ENCODE peak calls at places on chromosomes 4 and X, in six cellular contexts. Q is SK-N-SH, Y is HCT116, G is neural progenitor cell, D is PC-3, B is MM.1S. K is an unnamed sample.

GRCh38 chrX:13373807-13374187 is 53.9 kb upstream of the ATXN3L start:
- DNase-seq in B (no peak), G (no peak), Y (no peak), D (no peak), Q (no peak), K (peak)

GRCh38 chrX:44474410-44474809 is 68.2 kb downstream of the FUNDC1 start:
- DNase-seq in Q (no peak), G (no peak), D (peak), Y (no peak), B (no peak), K (peak)

GRCh38 chr4:171067422-171067821 is 745.8 kb upstream of the GALNTL6 start:
- DNase-seq in G (no peak), Y (no peak), B (peak), D (no peak), Q (no peak), K (no peak)

GRCh38 chrX:2692221-2693122 is 1.4 kb downstream of the CD99 start:
- DNase-seq in D (peak), B (no peak), Y (no peak), Q (peak), G (peak), K (peak)

GRCh38 chrX:100484971-100485370 is 74.9 kb upstream of the PCDH19 start:
- DNase-seq in D (no peak), B (no peak), G (no peak), Q (no peak), Y (no peak), K (no peak)

GRCh38 chr4:145818001-145818400 is 120.6 kb downstream of the ZNF827 start:
- DNase-seq in D (no peak), Y (no peak), G (no peak), B (no peak), Q (no peak), K (no peak)

GRCh38 chrX:82087699-82088098 is 885.8 kb downstream of the SH3BGRL start:
- DNase-seq in B (peak), G (no peak), D (no peak), Q (no peak), Y (no peak), K (no peak)

GRCh38 chr4:85496146-85496849 is 21.3 kb downstream of the ARHGAP24 start:
- DNase-seq in Q (no peak), Y (no peak), B (no peak), D (peak), G (no peak), K (peak)

GRCh38 chr4:7366180-7366957 is 68.4 kb downstream of the PSAPL1 start:
- DNase-seq in Y (no peak), Q (peak), B (no peak), D (no peak), G (peak), K (no peak)

GRCh38 chr4:76342191-76342590 is 35.7 kb downstream of the STBD1 start:
- DNase-seq in B (no peak), G (no peak), D (no peak), Y (no peak), Q (no peak), K (no peak)

GRCh38 chrX:32281853-32282252 is 929.5 kb downstream of the DMD start:
- DNase-seq in Q (no peak), Y (no peak), G (no peak), D (no peak), B (no peak), K (no peak)

GRCh38 chrX:41491267-41492004 is 44.3 kb downstream of the NYX start:
- DNase-seq in Y (peak), G (peak), Q (no peak), D (peak), B (no peak), K (peak)

GRCh38 chr4:39942507-39942906 is 35.2 kb downstream of the PDS5A start:
- DNase-seq in Y (no peak), Q (no peak), G (no peak), D (no peak), B (no peak), K (no peak)

GRCh38 chrX:15714529-15714928 is 23.5 kb upstream of the CA5B start:
- DNase-seq in D (peak), Q (no peak), B (no peak), G (no peak), Y (no peak), K (no peak)

GRCh38 chrX:154605566-154605965 is 13.5 kb downstream of the CTAG1B start:
- DNase-seq in D (no peak), Q (no peak), B (no peak), Y (no peak), G (no peak), K (no peak)

GRCh38 chr4:78654809-78655208 is 103.2 kb downstream of the ANXA3 start:
- DNase-seq in Y (no peak), Q (no peak), B (no peak), D (no peak), G (no peak), K (peak)

GRCh38 chrX:120718969-120719368 is 89.1 kb upstream of the C1GALT1C1 start:
- DNase-seq in B (no peak), Y (no peak), D (peak), G (no peak), Q (no peak), K (peak)

GRCh38 chrX:103063191-103063845 is 653 bp downstream of the BEX1 start:
- DNase-seq in Y (no peak), Q (peak), G (peak), D (peak), B (peak), K (peak)

GRCh38 chr4:188941524-188942109 is 802.4 kb downstream of the TRIML1 start:
- DNase-seq in G (no peak), B (no peak), Y (peak), D (peak), Q (no peak), K (peak)

GRCh38 chrX:69136546-69137331 is 28.5 kb downstream of the PJA1 start:
- DNase-seq in B (no peak), Y (no peak), D (no peak), Q (no peak), G (peak), K (no peak)

GRCh38 chr4:48962636-48963035 is 23.4 kb upstream of the CWH43 start:
- DNase-seq in B (no peak), D (no peak), G (no peak), Q (no peak), Y (no peak), K (no peak)

GRCh38 chr4:123443401-123444297 is 47.1 kb downstream of the SPRY1 start:
- DNase-seq in Q (peak), B (no peak), G (peak), D (no peak), Y (no peak), K (no peak)

GRCh38 chr4:61373901-61374611 is 173.9 kb downstream of the ADGRL3 start:
- DNase-seq in Y (no peak), G (no peak), B (no peak), Q (no peak), D (peak), K (no peak)

GRCh38 chr4:56863441-56864129 is 42.1 kb upstream of the SPINK2 start:
- DNase-seq in Y (no peak), B (no peak), D (no peak), G (no peak), Q (no peak), K (peak)

GRCh38 chr4:9984621-9985020 is 36.7 kb downstream of the SLC2A9 start:
- DNase-seq in Y (no peak), D (no peak), G (no peak), B (no peak), Q (no peak), K (no peak)

GRCh38 chr4:185204238-185204910 is 574 bp upstream of the CFAP97 start:
- DNase-seq in G (no peak), D (peak), Y (no peak), B (peak), Q (no peak), K (peak)

GRCh38 chrX:51837926-51838325 is 55.5 kb upstream of the MAGED1 start:
- DNase-seq in D (no peak), G (no peak), B (no peak), Q (peak), Y (no peak), K (peak)

GRCh38 chr4:150010525-150011126 is 67.6 kb upstream of the DCLK2 start:
- DNase-seq in G (peak), Y (peak), B (peak), D (peak), Q (peak), K (peak)

GRCh38 chr4:139367421-139368090 is 65.3 kb upstream of the NDUFC1 start:
- DNase-seq in Q (no peak), D (peak), G (no peak), Y (no peak), B (no peak), K (peak)

GRCh38 chrX:123731987-123732678 is 719 bp downstream of the THOC2 start:
- DNase-seq in Y (no peak), D (peak), B (no peak), G (peak), Q (peak), K (peak)

GRCh38 chr4:158538176-158538575 is 16.5 kb downstream of the RXFP1 start:
- DNase-seq in B (no peak), Q (no peak), D (no peak), Y (no peak), G (no peak), K (peak)

GRCh38 chr4:158532556-158533231 is 11.0 kb downstream of the RXFP1 start:
- DNase-seq in D (no peak), Q (no peak), Y (no peak), G (no peak), B (no peak), K (no peak)

GRCh38 chr4:158535130-158535614 is 13.5 kb downstream of the RXFP1 start:
- DNase-seq in B (peak), D (peak), G (no peak), Q (no peak), Y (peak), K (peak)

GRCh38 chr4:158536833-158537232 is 15.2 kb downstream of the RXFP1 start:
- DNase-seq in Y (no peak), D (no peak), Q (no peak), G (no peak), B (no peak), K (no peak)

DNA sequence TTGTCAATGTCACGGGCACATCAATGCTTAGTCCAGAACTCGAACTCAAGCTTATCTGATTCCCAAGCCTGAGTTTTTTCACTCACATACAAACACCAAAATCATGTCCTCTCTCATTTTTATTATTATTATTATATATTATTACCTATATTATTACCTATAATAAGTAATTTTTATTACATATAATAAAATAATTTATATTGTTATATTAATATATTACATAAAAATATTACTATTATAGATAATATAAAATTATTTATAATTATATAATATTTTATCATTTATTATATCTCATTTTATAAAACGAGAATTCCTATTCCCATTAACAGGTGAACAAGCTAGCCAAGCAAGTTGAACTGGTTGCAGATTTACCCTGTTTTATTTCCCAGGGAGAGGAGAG is 13.0 kb downstream of the RXFP1 start:
- DNase-seq in Q (no peak), G (no peak), B (no peak), Y (no peak), D (no peak), K (no peak)
- TF ChIP-seq EZH2phosphoT487 in Q (no peak), G (no peak), B (no peak), Y (no peak), D (no peak), K (no peak)

GRCh38 chr4:101355246-101355645 is 7.9 kb upstream of the PPP3CA start:
- DNase-seq in D (no peak), Q (no peak), B (peak), G (no peak), Y (no peak), K (no peak)
- H3K9ac ChIP-seq in D (peak), Q (no peak), B (no peak), G (no peak), Y (peak), K (no peak)

DNA sequence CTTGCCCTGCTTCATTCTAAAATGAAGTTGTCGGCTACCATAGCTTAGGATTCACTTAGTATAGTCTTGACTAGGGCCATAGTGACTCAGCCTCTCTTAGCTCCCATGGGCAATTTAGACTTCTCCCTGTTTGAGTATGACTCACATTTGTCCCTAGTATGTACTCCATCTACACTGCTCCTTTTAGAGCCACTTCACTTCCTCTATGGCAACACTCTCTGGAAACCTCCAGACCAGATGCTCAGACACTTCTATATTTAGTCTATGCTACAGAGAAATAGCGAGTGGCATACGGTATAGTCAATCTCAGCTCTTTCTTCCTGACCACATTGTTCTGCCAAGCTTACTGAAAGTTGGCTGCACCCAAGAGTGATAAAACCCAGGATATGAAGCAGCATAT is 11.2 kb downstream of the MEPE start:
- DNase-seq in Q (no peak), G (no peak), D (peak), B (peak), Y (no peak), K (peak)
- TF ChIP-seq EZH2phosphoT487 in Q (no peak), G (no peak), D (no peak), B (no peak), Y (no peak), K (no peak)

GRCh38 chr4:30716671-30717207 is 3.4 kb upstream of the PCDH7 start:
- DNase-seq in G (no peak), Y (no peak), D (peak), Q (no peak), B (peak), K (peak)
- H3K9ac ChIP-seq in G (no peak), Y (peak), D (no peak), Q (no peak), B (peak), K (no peak)

DNA sequence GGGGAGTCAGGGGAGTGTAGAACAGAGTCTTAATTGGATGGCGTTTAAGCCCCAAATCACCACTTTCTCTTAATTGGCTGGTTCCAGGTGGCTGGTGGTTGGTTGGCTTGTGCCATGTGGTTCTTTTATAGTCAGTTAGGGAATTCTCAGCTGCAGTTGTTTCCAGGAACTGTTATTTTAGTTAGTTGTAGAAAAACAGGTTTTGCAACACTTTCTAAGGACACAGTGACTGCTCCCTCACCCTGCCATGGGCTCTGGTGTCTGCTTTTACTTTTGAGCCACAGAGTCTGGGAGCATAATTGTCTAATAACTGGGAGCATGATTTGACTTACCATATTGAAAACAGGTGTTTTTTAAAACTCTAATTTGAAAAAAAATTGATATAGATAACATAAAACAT is 75.8 kb upstream of the PCDH18 start:
- DNase-seq in Y (no peak), Q (no peak), D (peak), G (no peak), B (no peak), K (no peak)
- TF ChIP-seq EZH2phosphoT487 in Y (no peak), Q (no peak), D (no peak), G (no peak), B (no peak), K (no peak)

GRCh38 chr4:3043272-3044020 is 30.9 kb downstream of the HTT-AS start:
- DNase-seq in B (no peak), Y (no peak), G (no peak), D (no peak), Q (no peak), K (no peak)

GRCh38 chr4:3040447-3041191 is 33.7 kb downstream of the HTT-AS start:
- DNase-seq in G (no peak), Y (no peak), Q (no peak), B (peak), D (no peak), K (no peak)

GRCh38 chr4:3039706-3040366 is 34.5 kb downstream of the HTT-AS start:
- DNase-seq in B (no peak), Q (no peak), Y (no peak), D (no peak), G (no peak), K (no peak)

GRCh38 chr4:3042226-3042625 is 32.1 kb downstream of the HTT-AS start:
- DNase-seq in D (no peak), Y (no peak), B (no peak), Q (no peak), G (no peak), K (no peak)

DNA sequence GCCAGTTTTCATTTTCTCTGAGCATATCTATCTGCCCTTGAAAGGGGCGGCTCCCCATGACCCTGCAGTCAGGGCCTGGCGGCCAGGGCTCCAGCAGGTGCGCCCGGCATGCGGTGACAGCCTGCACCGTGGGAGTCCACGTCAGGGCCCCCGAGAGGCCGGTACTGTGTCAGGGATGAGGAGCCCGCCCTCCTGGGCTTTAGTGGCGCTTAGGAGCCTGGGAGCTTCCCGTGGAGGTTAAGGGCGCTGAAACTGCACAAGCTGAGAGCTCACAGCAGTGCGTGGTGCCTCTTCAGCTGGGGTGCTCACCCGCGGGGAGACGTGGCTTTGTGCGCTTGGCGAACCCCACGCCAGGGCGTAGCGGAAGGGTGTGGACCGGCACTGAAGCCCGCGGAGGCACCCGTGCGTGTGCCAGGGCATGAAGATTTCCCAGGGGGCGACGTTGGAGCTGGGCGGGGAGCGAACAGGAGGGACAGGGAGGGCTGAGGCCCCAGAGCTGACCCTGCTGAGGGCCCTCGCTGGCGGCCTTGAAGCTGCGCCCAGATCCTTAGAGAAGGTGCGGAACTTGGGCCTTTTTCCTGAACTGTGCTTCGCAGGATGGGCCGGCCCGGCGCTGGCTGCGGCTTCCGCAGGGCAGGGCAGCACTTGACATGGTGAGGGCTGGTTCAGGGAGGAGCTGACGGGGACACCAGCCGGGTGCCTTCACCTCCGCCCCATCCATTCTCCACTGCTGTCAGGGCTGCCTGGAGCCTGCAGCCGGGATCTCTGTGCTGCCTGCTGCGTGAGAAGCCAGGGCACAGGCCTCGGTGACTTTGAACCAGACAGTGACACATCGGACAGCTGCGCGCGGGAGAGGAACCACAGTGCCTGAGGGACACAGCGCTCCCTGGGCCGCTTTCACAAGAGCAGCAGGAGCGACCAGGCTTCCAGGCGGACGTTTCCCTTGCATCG is 32.9 kb downstream of the HTT-AS start:
- DNase-seq in Q (peak), Y (no peak), B (peak), D (peak), G (no peak), K (peak)
- H3K9ac ChIP-seq in Q (no peak), Y (no peak), B (peak), D (peak), G (no peak), K (peak)

GRCh38 chr4:24282446-24282845 is 301.9 kb downstream of the DHX15 start:
- DNase-seq in Y (no peak), D (no peak), B (no peak), Q (no peak), G (no peak), K (no peak)
- TF ChIP-seq EZH2phosphoT487 in Y (no peak), D (no peak), B (no peak), Q (no peak), G (no peak), K (no peak)

DNA sequence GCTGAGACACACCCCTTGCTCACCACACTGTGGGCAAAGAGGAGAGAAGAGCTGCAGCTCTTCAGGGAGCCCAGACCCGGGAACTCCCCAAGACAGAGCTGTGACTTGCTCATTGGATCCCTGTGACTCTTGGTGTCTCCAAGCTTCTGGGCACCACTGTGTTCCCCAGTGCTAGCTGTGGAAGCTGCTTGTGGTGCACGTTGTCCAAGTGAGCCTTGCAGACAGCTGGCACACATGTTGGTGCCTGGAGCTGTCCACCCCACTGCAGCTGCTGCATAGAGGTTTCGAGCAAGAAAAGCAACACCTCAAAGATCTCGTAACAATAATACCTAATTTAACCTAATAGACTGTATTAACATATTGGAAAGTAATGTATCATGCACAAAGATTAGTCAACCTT is 1089.3 kb downstream of the PCDH18 start:
- DNase-seq in Q (no peak), G (no peak), B (no peak), Y (no peak), D (no peak), K (no peak)
- H3K9ac ChIP-seq in Q (no peak), G (no peak), B (no peak), Y (no peak), D (no peak), K (no peak)

DNA sequence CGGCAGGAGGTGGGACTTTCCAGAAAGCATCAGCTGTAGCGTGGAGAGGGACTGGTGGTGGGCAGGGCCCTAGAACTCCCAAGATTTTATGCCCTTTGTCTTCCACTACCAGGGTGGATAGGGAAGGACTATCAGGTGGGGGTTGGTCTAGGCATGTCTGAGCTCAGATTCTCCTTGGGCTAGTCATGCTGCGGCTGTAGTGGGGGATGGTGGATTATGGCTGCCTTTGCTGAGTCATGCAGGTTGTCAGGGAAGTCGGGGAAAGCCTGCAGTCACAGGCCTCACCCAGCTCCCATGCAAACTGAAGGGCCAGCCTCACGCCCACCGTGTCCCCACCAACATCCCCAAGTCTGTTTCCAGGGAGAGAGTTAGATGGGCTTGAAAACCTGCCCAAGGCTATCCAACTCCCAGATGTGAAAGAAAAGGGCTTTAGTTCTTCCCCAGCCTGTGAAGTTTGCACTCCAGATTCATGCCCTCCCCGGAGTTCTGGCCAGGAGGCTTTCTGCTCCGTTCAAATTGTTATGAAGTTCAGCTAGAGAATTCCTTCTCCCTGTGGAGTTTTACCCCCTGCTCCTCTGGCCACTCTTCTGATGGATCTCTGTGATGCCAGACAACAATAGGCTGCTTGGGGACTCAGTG is 13.4 kb upstream of the MEPE start:
- DNase-seq in D (peak), Q (no peak), B (no peak), G (peak), Y (no peak), K (peak)
- TF ChIP-seq EZH2phosphoT487 in D (no peak), Q (no peak), B (no peak), G (no peak), Y (no peak), K (no peak)

K was measured in GM23248.